ENCODE peak calls at places on chromosomes 3 and 15, in eight cellular contexts. Q, X, Y, K, R, H, E and U are unnamed samples.

GRCh38 chr3:58473275-58473674 is 18.6 kb upstream of the KCTD6 start:
- DNase-seq in Q (no peak), X (no peak), Y (no peak), K (no peak), R (peak), H (no peak), E (no peak), U (no peak)

GRCh38 chr3:3127432-3128010 is 781 bp downstream of the TRNT1 start:
- DNase-seq in Q (no peak), X (no peak), Y (no peak), K (peak), R (no peak), H (no peak), E (peak), U (no peak)

GRCh38 chr15:95162967-95163531 is 931.7 kb downstream of the MCTP2 start:
- DNase-seq in Q (peak), X (no peak), Y (no peak), K (peak), R (no peak), H (no peak), E (peak), U (no peak)

GRCh38 chr3:33877187-33877586 is 78.8 kb downstream of the PDCD6IP start:
- DNase-seq in Q (no peak), X (no peak), Y (no peak), K (no peak), R (no peak), H (no peak), E (no peak), U (no peak)

GRCh38 chr3:119184808-119185690 is 11.7 kb downstream of the UPK1B start:
- DNase-seq in Q (no peak), X (peak), Y (no peak), K (peak), R (no peak), H (no peak), E (peak), U (no peak)

GRCh38 chr15:51403072-51403878 is 61.8 kb downstream of the GLDN start:
- DNase-seq in Q (peak), X (no peak), Y (no peak), K (peak), R (no peak), H (no peak), E (peak), U (no peak)

GRCh38 chr3:171383206-171384018 is 76.8 kb downstream of the TNIK start:
- DNase-seq in Q (no peak), X (peak), Y (no peak), K (peak), R (no peak), H (no peak), E (no peak), U (no peak)

GRCh38 chr15:29143293-29143692 is 126.3 kb downstream of the NSMCE3 start:
- DNase-seq in Q (no peak), X (no peak), Y (peak), K (no peak), R (no peak), H (peak), E (no peak), U (peak)

GRCh38 chr3:150238995-150239612 is 169.0 kb upstream of the TSC22D2 start:
- DNase-seq in Q (no peak), X (peak), Y (no peak), K (peak), R (peak), H (no peak), E (peak), U (no peak)

GRCh38 chr3:13359916-13360315 is 60.2 kb downstream of the NUP210 start:
- DNase-seq in Q (no peak), X (no peak), Y (no peak), K (no peak), R (no peak), H (no peak), E (no peak), U (no peak)

GRCh38 chr3:138467905-138468304 is 33.5 kb downstream of the ESYT3 start:
- DNase-seq in Q (no peak), X (no peak), Y (no peak), K (no peak), R (no peak), H (no peak), E (no peak), U (no peak)

GRCh38 chr15:87522997-87523396 is 733.5 kb downstream of the NTRK3 start:
- DNase-seq in Q (no peak), X (no peak), Y (no peak), K (no peak), R (no peak), H (no peak), E (no peak), U (no peak)

GRCh38 chr15:29784413-29784812 is 37.9 kb downstream of the TJP1 start:
- DNase-seq in Q (no peak), X (no peak), Y (no peak), K (peak), R (no peak), H (no peak), E (peak), U (no peak)

GRCh38 chr15:22936577-22937472 is 43.3 kb downstream of the CYFIP1 start:
- DNase-seq in Q (no peak), X (no peak), Y (no peak), K (no peak), R (no peak), H (no peak), E (no peak), U (no peak)

GRCh38 chr3:141876381-141876890 is at the start of gene ATP1B3:
- DNase-seq in Q (no peak), X (peak), Y (peak), K (peak), R (peak), H (peak), E (peak), U (peak)

GRCh38 chr15:31175484-31175883 is 74.0 kb upstream of the TRPM1 start:
- DNase-seq in Q (no peak), X (no peak), Y (no peak), K (no peak), R (no peak), H (no peak), E (no peak), U (no peak)

GRCh38 chr3:161096771-161097367 is 8.3 kb downstream of the B3GALNT1 start:
- DNase-seq in Q (no peak), X (no peak), Y (no peak), K (peak), R (peak), H (no peak), E (peak), U (no peak)

GRCh38 chr15:90054618-90055097 is 47.6 kb downstream of the IDH2 start:
- DNase-seq in Q (no peak), X (peak), Y (no peak), K (no peak), R (no peak), H (no peak), E (no peak), U (no peak)

GRCh38 chr3:188049890-188050530 is 103.9 kb upstream of the LPP start:
- DNase-seq in Q (no peak), X (no peak), Y (no peak), K (no peak), R (no peak), H (peak), E (no peak), U (no peak)

GRCh38 chr15:65333441-65333820 is 29.0 kb downstream of the RNU5B-1 start:
- DNase-seq in Q (no peak), X (no peak), Y (no peak), K (peak), R (peak), H (no peak), E (no peak), U (no peak)

GRCh38 chr15:65336369-65336766 is 31.9 kb downstream of the RNU5B-1 start:
- DNase-seq in Q (no peak), X (no peak), Y (no peak), K (no peak), R (no peak), H (no peak), E (no peak), U (no peak)

GRCh38 chr15:65333863-65334262 is 29.4 kb downstream of the RNU5B-1 start:
- DNase-seq in Q (no peak), X (no peak), Y (no peak), K (no peak), R (peak), H (no peak), E (no peak), U (no peak)

GRCh38 chr15:65335278-65336055 is 31.0 kb downstream of the RNU5B-1 start:
- DNase-seq in Q (no peak), X (no peak), Y (no peak), K (no peak), R (no peak), H (no peak), E (no peak), U (no peak)

DNA sequence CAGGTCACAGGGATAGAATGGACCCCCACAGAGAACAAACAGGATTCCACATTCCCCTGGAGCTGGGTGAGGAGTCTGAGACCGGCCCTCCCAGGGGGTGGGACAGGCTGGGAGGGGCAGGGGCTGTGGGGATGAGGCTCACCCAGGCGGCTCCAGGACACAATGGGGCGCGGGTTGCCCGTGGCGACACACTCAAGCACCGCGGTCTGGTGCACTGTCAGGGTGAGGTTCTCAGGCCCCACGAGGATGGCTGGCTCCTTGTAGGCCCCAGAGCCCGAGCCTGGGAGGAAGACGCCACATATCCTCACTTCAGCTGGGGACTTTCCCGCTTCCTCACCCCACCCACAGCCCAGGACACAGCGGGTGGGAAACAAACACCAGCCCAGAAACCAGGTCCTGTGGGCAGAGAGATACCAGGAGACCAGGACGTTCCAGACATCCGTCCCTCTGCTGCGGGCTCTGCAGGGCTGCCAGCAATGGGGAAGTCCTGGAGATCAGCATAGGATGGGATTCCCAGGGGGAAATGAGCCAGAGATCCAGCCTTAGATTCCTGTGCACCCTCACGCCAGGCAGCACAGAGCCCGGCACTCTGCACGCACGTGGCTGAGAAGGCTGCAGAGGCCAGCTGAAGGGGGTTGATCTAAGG is 30.2 kb downstream of the RNU5B-1 start:
- DNase-seq in Q (no peak), X (no peak), Y (no peak), K (no peak), R (peak), H (no peak), E (no peak), U (no peak)
- TF ChIP-seq CTCF in Q (no peak), X (no peak), Y (no peak), K (no peak), R (no peak), H (no peak), E (no peak), U (no peak)

GRCh38 chr3:52388933-52389332 is 56.0 kb downstream of the SEMA3G start:
- DNase-seq in Q (no peak), X (no peak), Y (no peak), K (peak), R (no peak), H (no peak), E (no peak), U (no peak)
- TF ChIP-seq CTCF in Q (no peak), X (no peak), Y (no peak), K (no peak), R (no peak), H (no peak), E (no peak), U (no peak)

GRCh38 chr3:133329626-133330025 is 70.2 kb upstream of the BFSP2 start:
- DNase-seq in Q (no peak), X (no peak), Y (no peak), K (no peak), R (no peak), H (no peak), E (no peak), U (no peak)

GRCh38 chr3:133330043-133330442 is 69.8 kb upstream of the BFSP2 start:
- DNase-seq in Q (no peak), X (no peak), Y (no peak), K (no peak), R (peak), H (no peak), E (no peak), U (no peak)

GRCh38 chr3:133328373-133328772 is 71.5 kb upstream of the BFSP2 start:
- DNase-seq in Q (no peak), X (no peak), Y (no peak), K (no peak), R (no peak), H (no peak), E (no peak), U (no peak)

GRCh38 chr3:133330542-133330941 is 69.3 kb upstream of the BFSP2 start:
- DNase-seq in Q (no peak), X (no peak), Y (no peak), K (no peak), R (no peak), H (no peak), E (no peak), U (no peak)
- TF ChIP-seq CTCF in Q (no peak), X (no peak), Y (no peak), K (no peak), R (no peak), H (no peak), E (no peak), U (no peak)

GRCh38 chr3:27943106-27943505 is 221.0 kb upstream of the EOMES start:
- DNase-seq in Q (no peak), X (no peak), Y (no peak), K (peak), R (peak), H (no peak), E (peak), U (no peak)
- TF ChIP-seq CTCF in Q (no peak), X (peak), Y (no peak), K (peak), R (peak), H (peak), E (peak), U (peak)

GRCh38 chr3:54434761-54435160 is 312.4 kb downstream of the CACNA2D3 start:
- DNase-seq in Q (no peak), X (no peak), Y (no peak), K (no peak), R (peak), H (no peak), E (no peak), U (no peak)

GRCh38 chr3:54432975-54433374 is 310.6 kb downstream of the CACNA2D3 start:
- DNase-seq in Q (no peak), X (no peak), Y (no peak), K (no peak), R (no peak), H (no peak), E (no peak), U (no peak)

GRCh38 chr3:54427951-54428871 is 305.9 kb downstream of the CACNA2D3 start:
- DNase-seq in Q (peak), X (no peak), Y (peak), K (peak), R (peak), H (no peak), E (peak), U (peak)

DNA sequence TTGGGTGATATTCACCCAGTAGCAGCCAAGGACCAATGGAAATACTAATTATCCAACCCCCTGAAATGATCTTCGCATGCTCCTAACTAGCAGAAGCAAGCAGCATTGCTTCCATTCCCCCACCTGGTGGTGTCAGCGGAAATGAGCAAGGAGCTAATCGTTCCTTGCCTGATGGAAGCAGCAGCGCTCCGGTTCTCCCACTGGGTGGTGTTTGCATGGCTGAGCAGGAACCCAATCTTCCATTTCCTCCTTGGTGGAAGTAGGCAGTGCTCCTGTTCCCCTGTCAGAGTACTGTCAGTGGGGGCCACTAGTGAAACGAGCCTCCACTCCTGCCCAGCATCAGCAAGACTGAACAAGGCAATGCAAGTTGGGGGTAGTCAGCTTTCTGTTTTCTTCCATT is 311.5 kb downstream of the CACNA2D3 start:
- DNase-seq in Q (no peak), X (no peak), Y (no peak), K (peak), R (peak), H (no peak), E (no peak), U (peak)
- TF ChIP-seq CTCF in Q (no peak), X (no peak), Y (no peak), K (no peak), R (peak), H (no peak), E (no peak), U (peak)

GRCh38 chr15:88794001-88794400 is 9.2 kb upstream of the ACAN start:
- DNase-seq in Q (no peak), X (no peak), Y (no peak), K (no peak), R (no peak), H (no peak), E (no peak), U (no peak)

GRCh38 chr15:88788816-88789215 is 14.4 kb upstream of the ACAN start:
- DNase-seq in Q (no peak), X (no peak), Y (no peak), K (peak), R (no peak), H (no peak), E (no peak), U (no peak)

GRCh38 chr15:88790486-88790885 is 12.8 kb upstream of the ACAN start:
- DNase-seq in Q (no peak), X (no peak), Y (no peak), K (no peak), R (no peak), H (no peak), E (no peak), U (no peak)

GRCh38 chr15:88792342-88793282 is 10.6 kb upstream of the ACAN start:
- DNase-seq in Q (no peak), X (no peak), Y (no peak), K (no peak), R (no peak), H (no peak), E (no peak), U (no peak)

GRCh38 chr15:88791637-88792036 is 11.6 kb upstream of the ACAN start:
- DNase-seq in Q (no peak), X (no peak), Y (no peak), K (no peak), R (no peak), H (no peak), E (peak), U (no peak)
- TF ChIP-seq CTCF in Q (no peak), X (no peak), Y (no peak), K (no peak), R (no peak), H (no peak), E (no peak), U (no peak)

GRCh38 chr3:131526801-131527347 is 24.1 kb upstream of the MRPL3 start:
- DNase-seq in Q (no peak), X (no peak), Y (peak), K (no peak), R (no peak), H (no peak), E (no peak), U (peak)
- TF ChIP-seq CTCF in Q (no peak), X (peak), Y (no peak), K (no peak), R (no peak), H (no peak), E (peak), U (peak)

GRCh38 chr3:18027161-18027939 is 284.9 kb upstream of the TBC1D5 start:
- DNase-seq in Q (no peak), X (no peak), Y (no peak), K (no peak), R (no peak), H (no peak), E (no peak), U (no peak)

GRCh38 chr3:18019178-18019530 is 276.7 kb upstream of the TBC1D5 start:
- DNase-seq in Q (no peak), X (no peak), Y (no peak), K (no peak), R (no peak), H (no peak), E (no peak), U (no peak)

GRCh38 chr3:18030371-18030870 is 288.0 kb upstream of the TBC1D5 start:
- DNase-seq in Q (no peak), X (no peak), Y (no peak), K (no peak), R (peak), H (no peak), E (no peak), U (no peak)

DNA sequence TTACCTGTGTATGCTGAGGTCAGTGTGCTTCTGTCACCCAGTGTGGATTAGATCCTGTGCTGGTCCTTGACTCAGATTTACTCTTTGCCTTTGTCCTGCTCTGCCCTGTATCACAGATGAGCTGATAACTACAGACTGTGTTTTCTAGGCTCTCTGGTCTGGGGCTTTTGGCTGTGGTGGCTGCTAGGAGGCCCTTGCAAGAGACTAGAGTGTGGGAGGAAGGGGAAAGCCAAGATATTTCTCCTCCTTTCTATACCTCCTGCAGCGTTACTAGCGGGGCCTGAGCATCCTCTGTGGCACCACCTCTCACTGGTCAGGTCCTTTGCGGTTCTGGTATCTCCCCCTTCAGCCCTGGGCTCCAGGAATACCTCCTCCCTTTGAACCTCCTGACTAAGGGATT is 282.3 kb upstream of the TBC1D5 start:
- DNase-seq in Q (no peak), X (no peak), Y (no peak), K (no peak), R (no peak), H (no peak), E (no peak), U (no peak)
- TF ChIP-seq CTCF in Q (no peak), X (no peak), Y (no peak), K (no peak), R (no peak), H (no peak), E (no peak), U (no peak)